ENCODE peak calls at places on chromosomes 4 and X, in four cellular contexts. H is fibroblast of lung, Q is MM.1S, D is hepatocyte. O is an unnamed sample.

GRCh38 chrX:80174925-80175574 is 160.5 kb downstream of the TBX22 start:
- DNase-seq in H (no peak), Q (no peak), D (peak; percentile 12), O (no peak)

GRCh38 chrX:2513120-2513664 is 12.4 kb upstream of the DHRSX start:
- DNase-seq in D (no peak), H (no peak), Q (no peak), O (no peak)

GRCh38 chr4:90234916-90235547 is 107.8 kb downstream of the CCSER1 start:
- DNase-seq in H (no peak), Q (no peak), D (no peak), O (no peak)

GRCh38 chr4:147477439-147477838 is 3.5 kb upstream of the EDNRA start:
- DNase-seq in H (no peak), D (no peak), Q (peak; percentile 80), O (no peak)

GRCh38 chr4:105192910-105193309 is 46.2 kb downstream of the TET2 start:
- DNase-seq in D (no peak), H (no peak), Q (no peak), O (no peak)

GRCh38 chrX:79266702-79267101 is 100.4 kb downstream of the ITM2A start:
- DNase-seq in H (no peak), D (no peak), Q (peak; percentile 72), O (no peak)

GRCh38 chrX:50470103-50471031 is at the start of gene DGKK:
- DNase-seq in D (peak; percentile 31), H (no peak), Q (no peak), O (peak; percentile 36)

GRCh38 chr4:144903953-144904711 is 193.9 kb downstream of the ANAPC10 start:
- DNase-seq in H (peak; percentile 69), Q (no peak), D (no peak), O (peak; percentile 41)

GRCh38 chr4:40592034-40592433 is 37.6 kb downstream of the RBM47 start:
- DNase-seq in H (no peak), D (no peak), Q (no peak), O (no peak)

GRCh38 chrX:46324166-46324565 is 221.1 kb downstream of the ZNF674 start:
- DNase-seq in Q (no peak), H (no peak), D (no peak), O (peak; percentile 55)

GRCh38 chr4:54015421-54016065 is 48.9 kb downstream of the CHIC2 start:
- DNase-seq in D (no peak), H (no peak), Q (no peak), O (no peak)

GRCh38 chrX:132718411-132718810 is 229.6 kb upstream of the MBNL3 start:
- DNase-seq in H (no peak), D (no peak), Q (no peak), O (no peak)

GRCh38 chr4:106628616-106629606 is 260.3 kb upstream of the GIMD1 start:
- DNase-seq in D (no peak), H (peak; percentile 12), Q (no peak), O (no peak)

GRCh38 chr4:173256825-173257224 is 77.3 kb downstream of the HMGB2 start:
- DNase-seq in H (no peak), D (no peak), Q (no peak), O (no peak)

GRCh38 chr4:7993671-7994070 is 54.0 kb upstream of the AFAP1 start:
- DNase-seq in H (no peak), D (no peak), Q (no peak), O (peak; percentile 15)

GRCh38 chr4:117699595-117699994 is 334.7 kb upstream of the NDST3 start:
- DNase-seq in Q (no peak), D (no peak), H (no peak), O (peak; percentile 8)

GRCh38 chr4:40305329-40306193 is 29.6 kb upstream of the CHRNA9 start:
- DNase-seq in D (no peak), H (no peak), Q (peak; percentile 92), O (no peak)

GRCh38 chrX:120302434-120302833 is 8.8 kb downstream of the TMEM255A start:
- DNase-seq in Q (peak; percentile 97), D (peak; percentile 23), H (no peak), O (no peak)

GRCh38 chr4:185591679-185592141 is 56.4 kb upstream of the PDLIM3 start:
- DNase-seq in Q (peak; percentile 29), H (peak; percentile 64), D (no peak), O (no peak)

GRCh38 chr4:89368855-89369254 is 61.3 kb upstream of the GPRIN3 start:
- DNase-seq in H (no peak), D (no peak), Q (no peak), O (no peak)

GRCh38 chrX:56797966-56798711 is 69.1 kb downstream of the NBDY start:
- DNase-seq in H (peak; percentile 51), D (no peak), Q (peak; percentile 59), O (no peak)

GRCh38 chr4:73068496-73069337 is 799 bp downstream of the COX18 start:
- DNase-seq in D (peak; percentile 14), H (peak; percentile 39), Q (peak; percentile 39), O (no peak)

GRCh38 chr4:184352891-184353290 is 121.5 kb downstream of the IRF2 start:
- DNase-seq in D (no peak), H (no peak), Q (no peak), O (no peak)

GRCh38 chr4:41178372-41179085 is 35.8 kb downstream of the APBB2 start:
- DNase-seq in D (no peak), Q (no peak), H (peak; percentile 96), O (peak; percentile 74)

GRCh38 chr4:153485860-153486259 is 19.7 kb downstream of the TMEM131L start:
- DNase-seq in D (no peak), H (no peak), Q (no peak), O (no peak)

GRCh38 chr4:133929540-133929939 is 272.0 kb downstream of the PABPC4L start:
- DNase-seq in Q (no peak), H (no peak), D (no peak), O (no peak)

GRCh38 chr4:98903561-98903960 is 25.4 kb downstream of the EIF4E start:
- DNase-seq in Q (no peak), D (no peak), H (no peak), O (no peak)

GRCh38 chrX:41796050-41796449 is 72.1 kb downstream of the GPR82 start:
- DNase-seq in H (no peak), Q (no peak), D (no peak), O (no peak)

GRCh38 chrX:96576358-96576757 is 108.3 kb upstream of the DIAPH2 start:
- DNase-seq in Q (no peak), D (no peak), H (no peak), O (no peak)

GRCh38 chr4:3256230-3257124 is 7.5 kb downstream of the MSANTD1 start:
- DNase-seq in H (no peak), D (no peak), Q (no peak), O (peak; percentile 80)

GRCh38 chr4:105715692-105716278 is 7.2 kb downstream of the GSTCD start:
- DNase-seq in Q (peak; percentile 41), H (peak; percentile 27), D (peak; percentile 54), O (no peak)

GRCh38 chr4:145481164-145481941 is at the start of gene SMAD1:
- DNase-seq in Q (peak; percentile 73), H (peak; percentile 85), D (peak; percentile 91), O (peak; percentile 96)

GRCh38 chr4:8855781-8856245 is 15.8 kb downstream of the HMX1 start:
- DNase-seq in D (no peak), H (no peak), Q (no peak), O (no peak)

DNA sequence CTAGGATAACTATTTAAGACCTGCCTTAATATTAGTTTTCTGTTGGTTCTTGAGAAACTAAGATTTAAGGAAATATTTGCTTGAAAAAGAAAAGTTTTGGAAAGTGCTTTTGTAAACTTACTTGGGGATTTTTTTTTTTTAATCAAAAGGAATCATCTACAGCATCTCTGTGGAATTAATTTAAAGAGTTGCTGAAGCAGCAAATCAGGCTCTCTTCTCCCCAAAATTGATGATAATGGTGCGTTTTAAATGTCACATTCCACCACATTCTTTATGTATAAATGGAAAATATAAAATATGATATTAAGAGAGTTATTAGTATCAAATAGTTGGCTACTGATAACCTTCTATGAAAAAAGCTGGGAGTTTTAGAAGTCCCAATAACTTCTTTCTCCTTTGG is 4.2 kb downstream of the KLF3 start:
- DNase-seq in D (no peak), Q (no peak), H (no peak), O (peak; percentile 10)
- H3K79me2 ChIP-seq in D (peaks cover 84% of the 10 kb centered on the region), Q (peaks cover 87% of the 10 kb centered on the region), H (peaks cover 86% of the 10 kb centered on the region), O (peaks cover 76% of the 10 kb centered on the region)

GRCh38 chr4:33062155-33062554 is 2342.0 kb downstream of the PCDH7 start:
- DNase-seq in H (no peak), Q (no peak), D (no peak), O (no peak)

GRCh38 chr4:33065749-33066148 is 2345.6 kb downstream of the PCDH7 start:
- DNase-seq in Q (no peak), H (no peak), D (no peak), O (no peak)

GRCh38 chr4:33060873-33061542 is 2340.8 kb downstream of the PCDH7 start:
- DNase-seq in H (peak; percentile 39), D (peak; percentile 77), Q (peak; percentile 22), O (no peak)

GRCh38 chr4:33061727-33062126 is 2341.6 kb downstream of the PCDH7 start:
- DNase-seq in H (no peak), D (no peak), Q (no peak), O (no peak)

GRCh38 chr4:33063238-33063637 is 2343.1 kb downstream of the PCDH7 start:
- DNase-seq in Q (no peak), H (peak; percentile 83), D (peak; percentile 36), O (no peak)
- H3K4me2 ChIP-seq in Q (no peak overlapping the region), H (no peak overlapping the region), D (no peak overlapping the region), O (no peak overlapping the region)

GRCh38 chr4:94468093-94468492 is 16.4 kb downstream of the PDLIM5 start:
- DNase-seq in H (no peak), Q (no peak), D (no peak), O (no peak)

GRCh38 chr4:94463771-94464170 is 12.0 kb downstream of the PDLIM5 start:
- DNase-seq in Q (no peak), H (peak; percentile 57), D (no peak), O (no peak)

GRCh38 chr4:94469221-94469784 is 17.6 kb downstream of the PDLIM5 start:
- DNase-seq in Q (no peak), H (no peak), D (no peak), O (no peak)

GRCh38 chr4:94462572-94462971 is 10.8 kb downstream of the PDLIM5 start:
- DNase-seq in D (no peak), H (no peak), Q (no peak), O (no peak)

GRCh38 chr4:94466923-94467322 is 15.2 kb downstream of the PDLIM5 start:
- DNase-seq in H (no peak), Q (no peak), D (no peak), O (no peak)
- H3K4me1 ChIP-seq in H (no peaks in the 10 kb centered on the region), Q (no peaks in the 10 kb centered on the region), D (peaks cover 6% of the 10 kb centered on the region), O (peaks cover 52% of the 10 kb centered on the region)

GRCh38 chr4:39061450-39061849 is 582 bp upstream of the KLHL5 start:
- DNase-seq in H (no peak), D (no peak), Q (no peak), O (no peak)

GRCh38 chr4:39051454-39051853 is 10.6 kb upstream of the KLHL5 start:
- DNase-seq in H (no peak), Q (no peak), D (no peak), O (no peak)

GRCh38 chr4:39053983-39054382 is 8.0 kb upstream of the KLHL5 start:
- DNase-seq in Q (no peak), D (no peak), H (no peak), O (no peak)

GRCh38 chr4:39054497-39054896 is 7.5 kb upstream of the KLHL5 start:
- DNase-seq in D (no peak), H (no peak), Q (no peak), O (no peak)

DNA sequence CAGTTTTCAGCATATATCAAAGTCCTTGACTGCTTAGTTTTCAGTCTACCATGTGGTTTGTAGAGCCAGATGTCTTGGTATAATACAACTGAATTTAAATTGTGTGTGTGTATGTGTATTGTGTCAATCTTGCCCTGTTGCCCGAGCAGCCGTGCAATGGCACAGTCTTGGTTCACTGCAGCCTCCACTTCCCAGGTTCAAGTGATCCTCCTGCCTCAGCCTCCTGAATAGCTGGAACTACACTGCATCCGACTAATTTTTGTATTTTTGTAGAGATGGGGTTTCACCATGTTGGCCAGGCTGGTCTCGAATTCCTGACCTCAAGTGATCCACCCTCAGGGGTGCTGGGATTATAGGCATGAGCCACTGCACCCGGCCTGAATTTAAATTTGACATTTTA is 6.0 kb upstream of the KLHL5 start:
- DNase-seq in Q (no peak), D (no peak), H (no peak), O (no peak)
- H3K79me2 ChIP-seq in Q (peaks cover 80% of the 10 kb centered on the region), D (peaks cover 84% of the 10 kb centered on the region), H (peaks cover 5% of the 10 kb centered on the region), O (peaks cover 68% of the 10 kb centered on the region)